ENCODE peak calls at places on chromosomes 3 and 15, in seven cellular contexts. One of them, this sample, is unnamed.
A peak's percentile ranks its signal among the peaks of the same experiment; 100 is the strongest.

GRCh38 chr3:184345678-184346144 is 8.3 kb downstream of the FAM131A start:
- DNase-seq in CD4-positive, CD25-positive, alpha-beta regulatory T cell: no peak
- DNase-seq in tibial nerve: peak; percentile 58
- DNase-seq in WERI-Rb-1: peak; percentile 82
- DNase-seq in lower lobe of right lung: peak; percentile 74
- DNase-seq in CD8-positive, alpha-beta T cell: no peak
- DNase-seq in SJCRH30: no peak
- DNase-seq in this sample: no peak

GRCh38 chr3:90241481-90241880 is 1134.1 kb downstream of the EPHA3 start:
- DNase-seq in CD4-positive, CD25-positive, alpha-beta regulatory T cell: no peak
- DNase-seq in tibial nerve: no peak
- DNase-seq in WERI-Rb-1: no peak
- DNase-seq in lower lobe of right lung: no peak
- DNase-seq in CD8-positive, alpha-beta T cell: no peak
- DNase-seq in SJCRH30: no peak
- DNase-seq in this sample: no peak

GRCh38 chr15:85858586-85859375 is 64.1 kb upstream of the KLHL25 start:
- DNase-seq in CD4-positive, CD25-positive, alpha-beta regulatory T cell: peak; percentile 67
- DNase-seq in tibial nerve: peak; percentile 47
- DNase-seq in WERI-Rb-1: peak; percentile 83
- DNase-seq in lower lobe of right lung: peak; percentile 73
- DNase-seq in CD8-positive, alpha-beta T cell: peak; percentile 77
- DNase-seq in SJCRH30: peak; percentile 85
- DNase-seq in this sample: peak; percentile 46

GRCh38 chr3:38522002-38522401 is 25.9 kb downstream of the EXOG start:
- DNase-seq in CD4-positive, CD25-positive, alpha-beta regulatory T cell: no peak
- DNase-seq in tibial nerve: no peak
- DNase-seq in WERI-Rb-1: no peak
- DNase-seq in lower lobe of right lung: no peak
- DNase-seq in CD8-positive, alpha-beta T cell: no peak
- DNase-seq in SJCRH30: no peak
- DNase-seq in this sample: no peak

GRCh38 chr3:179454887-179455286 is 3.6 kb upstream of the GNB4 start:
- DNase-seq in CD4-positive, CD25-positive, alpha-beta regulatory T cell: no peak
- DNase-seq in tibial nerve: no peak
- DNase-seq in WERI-Rb-1: no peak
- DNase-seq in lower lobe of right lung: no peak
- DNase-seq in CD8-positive, alpha-beta T cell: no peak
- DNase-seq in SJCRH30: no peak
- DNase-seq in this sample: no peak

GRCh38 chr15:93042211-93042610 is 46.8 kb downstream of the RGMA start:
- DNase-seq in CD4-positive, CD25-positive, alpha-beta regulatory T cell: no peak
- DNase-seq in tibial nerve: no peak
- DNase-seq in WERI-Rb-1: no peak
- DNase-seq in lower lobe of right lung: no peak
- DNase-seq in CD8-positive, alpha-beta T cell: no peak
- DNase-seq in SJCRH30: no peak
- DNase-seq in this sample: no peak

GRCh38 chr15:74869726-74870407 is 3.3 kb downstream of the SCAMP2 start:
- DNase-seq in CD4-positive, CD25-positive, alpha-beta regulatory T cell: no peak
- DNase-seq in tibial nerve: peak; percentile 59
- DNase-seq in WERI-Rb-1: no peak
- DNase-seq in lower lobe of right lung: peak; percentile 74
- DNase-seq in CD8-positive, alpha-beta T cell: no peak
- DNase-seq in SJCRH30: no peak
- DNase-seq in this sample: peak; percentile 86

GRCh38 chr15:19987389-19988048 is 554.1 kb downstream of the GOLGA6L6 start:
- DNase-seq in CD4-positive, CD25-positive, alpha-beta regulatory T cell: no peak
- DNase-seq in tibial nerve: no peak
- DNase-seq in WERI-Rb-1: peak; percentile 69
- DNase-seq in lower lobe of right lung: no peak
- DNase-seq in CD8-positive, alpha-beta T cell: no peak
- DNase-seq in SJCRH30: peak; percentile 64
- DNase-seq in this sample: no peak

GRCh38 chr3:146218880-146219866 is 31.7 kb downstream of the PLSCR4 start:
- DNase-seq in CD4-positive, CD25-positive, alpha-beta regulatory T cell: peak; percentile 15
- DNase-seq in tibial nerve: peak; percentile 42
- DNase-seq in WERI-Rb-1: peak; percentile 13
- DNase-seq in lower lobe of right lung: no peak
- DNase-seq in CD8-positive, alpha-beta T cell: peak; percentile 43
- DNase-seq in SJCRH30: peak; percentile 50
- DNase-seq in this sample: no peak

GRCh38 chr3:156535162-156535627 is 19.7 kb downstream of the SSR3 start:
- DNase-seq in CD4-positive, CD25-positive, alpha-beta regulatory T cell: no peak
- DNase-seq in tibial nerve: peak; percentile 79
- DNase-seq in WERI-Rb-1: no peak
- DNase-seq in lower lobe of right lung: peak; percentile 55
- DNase-seq in CD8-positive, alpha-beta T cell: no peak
- DNase-seq in SJCRH30: peak; percentile 96
- DNase-seq in this sample: no peak

GRCh38 chr15:100959066-100960050 is 40.2 kb downstream of the LRRK1 start:
- DNase-seq in CD4-positive, CD25-positive, alpha-beta regulatory T cell: no peak
- DNase-seq in tibial nerve: no peak
- DNase-seq in WERI-Rb-1: no peak
- DNase-seq in lower lobe of right lung: no peak
- DNase-seq in CD8-positive, alpha-beta T cell: no peak
- DNase-seq in SJCRH30: no peak
- DNase-seq in this sample: no peak

GRCh38 chr15:67723294-67724024 is 101.8 kb upstream of the SKOR1 start:
- DNase-seq in CD4-positive, CD25-positive, alpha-beta regulatory T cell: no peak
- DNase-seq in tibial nerve: no peak
- DNase-seq in WERI-Rb-1: no peak
- DNase-seq in lower lobe of right lung: no peak
- DNase-seq in CD8-positive, alpha-beta T cell: no peak
- DNase-seq in SJCRH30: no peak
- DNase-seq in this sample: no peak

GRCh38 chr3:10204921-10205320 is 40.2 kb downstream of the IRAK2 start:
- DNase-seq in CD4-positive, CD25-positive, alpha-beta regulatory T cell: no peak
- DNase-seq in tibial nerve: no peak
- DNase-seq in WERI-Rb-1: no peak
- DNase-seq in lower lobe of right lung: no peak
- DNase-seq in CD8-positive, alpha-beta T cell: no peak
- DNase-seq in SJCRH30: no peak
- DNase-seq in this sample: no peak

GRCh38 chr15:31021067-31021665 is 29.7 kb upstream of the MTMR10 start:
- DNase-seq in CD4-positive, CD25-positive, alpha-beta regulatory T cell: no peak
- DNase-seq in tibial nerve: no peak
- DNase-seq in WERI-Rb-1: no peak
- DNase-seq in lower lobe of right lung: no peak
- DNase-seq in CD8-positive, alpha-beta T cell: no peak
- DNase-seq in SJCRH30: no peak
- DNase-seq in this sample: no peak

GRCh38 chr3:151925876-151926275 is 52.4 kb downstream of the SUCNR1 start:
- DNase-seq in CD4-positive, CD25-positive, alpha-beta regulatory T cell: no peak
- DNase-seq in tibial nerve: no peak
- DNase-seq in WERI-Rb-1: no peak
- DNase-seq in lower lobe of right lung: no peak
- DNase-seq in CD8-positive, alpha-beta T cell: no peak
- DNase-seq in SJCRH30: peak; percentile 8
- DNase-seq in this sample: no peak

GRCh38 chr3:194272861-194273266 is 78.3 kb downstream of the CPN2 start:
- DNase-seq in CD4-positive, CD25-positive, alpha-beta regulatory T cell: no peak
- DNase-seq in tibial nerve: no peak
- DNase-seq in WERI-Rb-1: peak; percentile 71
- DNase-seq in lower lobe of right lung: peak; percentile 20
- DNase-seq in CD8-positive, alpha-beta T cell: no peak
- DNase-seq in SJCRH30: no peak
- DNase-seq in this sample: no peak

GRCh38 chr15:39157902-39158301 is 423.0 kb upstream of the THBS1 start:
- DNase-seq in CD4-positive, CD25-positive, alpha-beta regulatory T cell: no peak
- DNase-seq in tibial nerve: no peak
- DNase-seq in WERI-Rb-1: no peak
- DNase-seq in lower lobe of right lung: no peak
- DNase-seq in CD8-positive, alpha-beta T cell: no peak
- DNase-seq in SJCRH30: peak; percentile 36
- DNase-seq in this sample: no peak

GRCh38 chr3:185225523-185225922 is 28.3 kb downstream of the EHHADH start:
- DNase-seq in CD4-positive, CD25-positive, alpha-beta regulatory T cell: no peak
- DNase-seq in tibial nerve: no peak
- DNase-seq in WERI-Rb-1: no peak
- DNase-seq in lower lobe of right lung: no peak
- DNase-seq in CD8-positive, alpha-beta T cell: no peak
- DNase-seq in SJCRH30: no peak
- DNase-seq in this sample: no peak

GRCh38 chr15:53458736-53459135 is 300.7 kb downstream of the WDR72 start:
- DNase-seq in CD4-positive, CD25-positive, alpha-beta regulatory T cell: no peak
- DNase-seq in tibial nerve: no peak
- DNase-seq in WERI-Rb-1: no peak
- DNase-seq in lower lobe of right lung: no peak
- DNase-seq in CD8-positive, alpha-beta T cell: no peak
- DNase-seq in SJCRH30: no peak
- DNase-seq in this sample: no peak

GRCh38 chr15:94576889-94577533 is 345.6 kb downstream of the MCTP2 start:
- DNase-seq in CD4-positive, CD25-positive, alpha-beta regulatory T cell: no peak
- DNase-seq in tibial nerve: peak; percentile 62
- DNase-seq in WERI-Rb-1: peak; percentile 11
- DNase-seq in lower lobe of right lung: no peak
- DNase-seq in CD8-positive, alpha-beta T cell: peak; percentile 19
- DNase-seq in SJCRH30: peak; percentile 77
- DNase-seq in this sample: no peak

GRCh38 chr3:15556512-15556911 is 35.0 kb upstream of the COLQ start:
- DNase-seq in CD4-positive, CD25-positive, alpha-beta regulatory T cell: no peak
- DNase-seq in tibial nerve: no peak
- DNase-seq in WERI-Rb-1: no peak
- DNase-seq in lower lobe of right lung: no peak
- DNase-seq in CD8-positive, alpha-beta T cell: no peak
- DNase-seq in SJCRH30: no peak
- DNase-seq in this sample: peak; percentile 63

DNA sequence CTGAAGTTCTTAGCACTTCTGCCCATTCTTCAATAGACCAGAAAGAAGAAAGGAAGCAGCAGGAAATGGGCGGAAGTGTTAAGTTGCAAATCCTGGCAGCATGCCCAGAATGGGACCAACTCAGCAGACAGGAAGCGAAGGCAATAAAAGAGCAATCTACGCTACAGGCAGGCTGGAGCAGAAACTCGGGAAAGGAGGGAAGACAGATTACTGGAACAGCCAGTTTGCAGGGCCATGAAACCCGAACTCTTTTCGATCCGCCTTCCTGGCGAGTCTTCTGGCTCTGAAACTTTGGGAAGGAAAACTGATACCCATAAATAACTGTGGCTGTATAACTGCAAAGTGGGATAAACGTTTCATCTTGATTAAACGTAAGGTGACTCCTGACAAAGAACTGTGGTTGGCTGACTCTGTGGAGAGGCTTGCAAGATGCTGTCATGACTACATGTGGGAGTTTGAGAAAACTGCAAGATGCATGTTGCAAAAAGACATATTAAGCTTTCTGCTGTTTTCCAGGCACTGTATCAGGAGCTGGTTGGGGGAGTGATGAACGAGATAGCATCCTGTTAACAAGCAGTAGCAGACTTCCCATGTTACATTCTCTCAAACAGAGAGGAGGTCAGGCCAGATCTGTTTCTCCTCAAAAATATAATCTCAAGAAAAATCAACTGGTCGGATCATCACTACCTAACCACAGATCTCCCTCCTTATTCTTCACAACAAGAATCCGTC is 67.8 kb downstream of the FMN1 start:
- DNase-seq in CD4-positive, CD25-positive, alpha-beta regulatory T cell: peak; percentile 27
- DNase-seq in tibial nerve: peak; percentile 71
- DNase-seq in WERI-Rb-1: no peak
- DNase-seq in lower lobe of right lung: peak; percentile 70
- DNase-seq in CD8-positive, alpha-beta T cell: peak; percentile 73
- DNase-seq in SJCRH30: peak; percentile 98
- DNase-seq in this sample: no peak
- H3K4me3 ChIP-seq in CD4-positive, CD25-positive, alpha-beta regulatory T cell: no peak overlapping the region
- H3K4me3 ChIP-seq in tibial nerve: no peak overlapping the region
- H3K4me3 ChIP-seq in WERI-Rb-1: no peak overlapping the region
- H3K4me3 ChIP-seq in lower lobe of right lung: no peak overlapping the region
- H3K4me3 ChIP-seq in CD8-positive, alpha-beta T cell: no peak overlapping the region
- H3K4me3 ChIP-seq in SJCRH30: peak overlapping the region; percentile 18
- H3K4me3 ChIP-seq in this sample: no peak overlapping the region

GRCh38 chr15:70112018-70112395 is 14.3 kb upstream of the TLE3 start:
- DNase-seq in CD4-positive, CD25-positive, alpha-beta regulatory T cell: no peak
- DNase-seq in tibial nerve: no peak
- DNase-seq in WERI-Rb-1: no peak
- DNase-seq in lower lobe of right lung: no peak
- DNase-seq in CD8-positive, alpha-beta T cell: no peak
- DNase-seq in SJCRH30: no peak
- DNase-seq in this sample: no peak
- H3K4me3 ChIP-seq in CD4-positive, CD25-positive, alpha-beta regulatory T cell: no peak overlapping the region
- H3K4me3 ChIP-seq in tibial nerve: peak overlapping the region; percentile 40
- H3K4me3 ChIP-seq in WERI-Rb-1: peak overlapping the region; percentile 30
- H3K4me3 ChIP-seq in lower lobe of right lung: no peak overlapping the region
- H3K4me3 ChIP-seq in CD8-positive, alpha-beta T cell: no peak overlapping the region
- H3K4me3 ChIP-seq in SJCRH30: no peak overlapping the region
- H3K4me3 ChIP-seq in this sample: no peak overlapping the region

GRCh38 chr3:46971742-46972141 is 4.8 kb downstream of the CCDC12 start:
- DNase-seq in CD4-positive, CD25-positive, alpha-beta regulatory T cell: no peak
- DNase-seq in tibial nerve: no peak
- DNase-seq in WERI-Rb-1: no peak
- DNase-seq in lower lobe of right lung: no peak
- DNase-seq in CD8-positive, alpha-beta T cell: no peak
- DNase-seq in SJCRH30: no peak
- DNase-seq in this sample: no peak

GRCh38 chr3:46970391-46971091 is 6.0 kb downstream of the CCDC12 start:
- DNase-seq in CD4-positive, CD25-positive, alpha-beta regulatory T cell: no peak
- DNase-seq in tibial nerve: no peak
- DNase-seq in WERI-Rb-1: no peak
- DNase-seq in lower lobe of right lung: no peak
- DNase-seq in CD8-positive, alpha-beta T cell: no peak
- DNase-seq in SJCRH30: no peak
- DNase-seq in this sample: no peak

GRCh38 chr3:46972396-46972795 is 4.1 kb downstream of the CCDC12 start:
- DNase-seq in CD4-positive, CD25-positive, alpha-beta regulatory T cell: no peak
- DNase-seq in tibial nerve: no peak
- DNase-seq in WERI-Rb-1: no peak
- DNase-seq in lower lobe of right lung: no peak
- DNase-seq in CD8-positive, alpha-beta T cell: no peak
- DNase-seq in SJCRH30: no peak
- DNase-seq in this sample: no peak

GRCh38 chr3:46968783-46969428 is 7.6 kb downstream of the CCDC12 start:
- DNase-seq in CD4-positive, CD25-positive, alpha-beta regulatory T cell: no peak
- DNase-seq in tibial nerve: no peak
- DNase-seq in WERI-Rb-1: no peak
- DNase-seq in lower lobe of right lung: no peak
- DNase-seq in CD8-positive, alpha-beta T cell: no peak
- DNase-seq in SJCRH30: no peak
- DNase-seq in this sample: no peak

GRCh38 chr3:46971151-46971550 is 5.4 kb downstream of the CCDC12 start:
- DNase-seq in CD4-positive, CD25-positive, alpha-beta regulatory T cell: no peak
- DNase-seq in tibial nerve: no peak
- DNase-seq in WERI-Rb-1: no peak
- DNase-seq in lower lobe of right lung: no peak
- DNase-seq in CD8-positive, alpha-beta T cell: no peak
- DNase-seq in SJCRH30: no peak
- DNase-seq in this sample: no peak
- H3K4me3 ChIP-seq in CD4-positive, CD25-positive, alpha-beta regulatory T cell: peak overlapping the region; percentile 49
- H3K4me3 ChIP-seq in tibial nerve: no peak overlapping the region
- H3K4me3 ChIP-seq in WERI-Rb-1: no peak overlapping the region
- H3K4me3 ChIP-seq in lower lobe of right lung: no peak overlapping the region
- H3K4me3 ChIP-seq in CD8-positive, alpha-beta T cell: no peak overlapping the region
- H3K4me3 ChIP-seq in SJCRH30: no peak overlapping the region
- H3K4me3 ChIP-seq in this sample: no peak overlapping the region

DNA sequence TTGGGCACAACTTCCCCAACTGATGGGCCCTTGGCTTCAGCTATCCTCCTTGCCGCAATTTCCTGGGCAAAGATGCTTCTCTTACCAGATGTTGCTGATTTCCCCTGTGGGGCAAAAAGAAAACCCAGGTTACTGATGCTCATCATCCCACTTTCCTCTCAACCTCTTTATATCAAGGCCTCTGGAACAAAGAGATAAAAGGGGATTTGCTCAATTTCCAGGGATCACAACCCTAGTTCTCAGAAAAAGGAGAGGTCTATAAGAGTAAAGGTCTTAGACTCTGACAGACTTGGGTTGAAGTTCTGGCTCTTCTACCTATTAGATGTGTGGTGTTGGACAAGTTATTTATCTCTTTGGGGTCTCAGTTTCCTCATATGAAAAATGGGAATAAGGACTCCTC is 8.5 kb downstream of the RPAP1 start:
- DNase-seq in CD4-positive, CD25-positive, alpha-beta regulatory T cell: no peak
- DNase-seq in tibial nerve: no peak
- DNase-seq in WERI-Rb-1: no peak
- DNase-seq in lower lobe of right lung: no peak
- DNase-seq in CD8-positive, alpha-beta T cell: no peak
- DNase-seq in SJCRH30: no peak
- DNase-seq in this sample: no peak
- H3K4me3 ChIP-seq in CD4-positive, CD25-positive, alpha-beta regulatory T cell: no peak overlapping the region
- H3K4me3 ChIP-seq in tibial nerve: no peak overlapping the region
- H3K4me3 ChIP-seq in WERI-Rb-1: no peak overlapping the region
- H3K4me3 ChIP-seq in lower lobe of right lung: no peak overlapping the region
- H3K4me3 ChIP-seq in CD8-positive, alpha-beta T cell: no peak overlapping the region
- H3K4me3 ChIP-seq in SJCRH30: no peak overlapping the region
- H3K4me3 ChIP-seq in this sample: no peak overlapping the region